ENCODE peak calls at places on chromosomes 16 and 17, in nine cellular contexts. B is lower leg skin; V is AG09309; K is foreskin fibroblast; D is H9; Z is choroid plexus epithelial cell; R is IMR-90; C is AG04450; H is activated CD8-positive, alpha-beta T cell treated with anti-CD3 and anti-CD28 coated beads for 36 hours. O is an unnamed sample.

GRCh38 chr16:67284699-67285646 is 5.6 kb downstream of the PLEKHG4 start:
- DNase-seq in B (no peak), V (no peak), K (peak), D (peak), Z (peak), R (peak), C (no peak), H (no peak), O (no peak)

GRCh38 chr16:52570495-52571091 is 23.6 kb upstream of the TOX3 start:
- DNase-seq in B (no peak), V (no peak), K (no peak), D (no peak), Z (no peak), R (no peak), C (no peak), H (no peak), O (no peak)

GRCh38 chr16:31131841-31132271 is 3.7 kb downstream of the PRSS8 start:
- DNase-seq in B (no peak), V (no peak), K (no peak), D (no peak), Z (no peak), R (no peak), C (no peak), H (no peak), O (no peak)

GRCh38 chr16:85453179-85453678 is 159.9 kb upstream of the GSE1 start:
- DNase-seq in B (no peak), V (no peak), K (no peak), D (no peak), Z (no peak), R (no peak), C (no peak), H (no peak), O (no peak)

GRCh38 chr16:30104090-30104489 is 8.1 kb upstream of the YPEL3 start:
- DNase-seq in B (no peak), V (no peak), K (no peak), D (no peak), Z (no peak), R (no peak), C (no peak), H (no peak), O (no peak)

GRCh38 chr17:60391419-60392041 is 403 bp downstream of the USP32 start:
- DNase-seq in B (no peak), V (no peak), K (no peak), D (no peak), Z (no peak), R (no peak), C (no peak), H (no peak), O (peak)

GRCh38 chr17:49670641-49671040 is 7.3 kb downstream of the SPOP start:
- DNase-seq in B (no peak), V (no peak), K (peak), D (no peak), Z (no peak), R (no peak), C (no peak), H (no peak), O (no peak)

GRCh38 chr16:67395458-67396158 is 2.3 kb upstream of the TPPP3 start:
- DNase-seq in B (peak), V (no peak), K (no peak), D (no peak), Z (no peak), R (peak), C (no peak), H (no peak), O (peak)

GRCh38 chr17:10527419-10527818 is 9.1 kb upstream of the MYH1 start:
- DNase-seq in B (no peak), V (no peak), K (no peak), D (no peak), Z (no peak), R (no peak), C (no peak), H (no peak), O (no peak)

GRCh38 chr16:58591083-58591482 is 38.5 kb downstream of the CNOT1 start:
- DNase-seq in B (no peak), V (no peak), K (no peak), D (no peak), Z (no peak), R (no peak), C (no peak), H (no peak), O (no peak)

GRCh38 chr16:89374393-89374948 is 115.9 kb downstream of the ANKRD11 start:
- DNase-seq in B (no peak), V (no peak), K (peak), D (peak), Z (peak), R (peak), C (no peak), H (no peak), O (peak)

GRCh38 chr17:67636312-67636711 is 81.4 kb upstream of the NOL11 start:
- DNase-seq in B (no peak), V (no peak), K (no peak), D (no peak), Z (no peak), R (no peak), C (no peak), H (no peak), O (no peak)

GRCh38 chr16:85416267-85417109 is 196.6 kb upstream of the GSE1 start:
- DNase-seq in B (peak), V (no peak), K (peak), D (peak), Z (peak), R (peak), C (no peak), H (peak), O (no peak)

GRCh38 chr16:87099001-87099740 is 218.0 kb downstream of the C16orf95 start:
- DNase-seq in B (peak), V (no peak), K (no peak), D (no peak), Z (no peak), R (no peak), C (no peak), H (no peak), O (no peak)

GRCh38 chr16:72856797-72857196 is 191.1 kb downstream of the ZFHX3 start:
- DNase-seq in B (peak), V (no peak), K (peak), D (peak), Z (peak), R (no peak), C (no peak), H (peak), O (no peak)

GRCh38 chr17:49437696-49438438 is 23.2 kb upstream of the PHB1 start:
- DNase-seq in B (peak), V (no peak), K (no peak), D (peak), Z (no peak), R (no peak), C (no peak), H (no peak), O (no peak)

GRCh38 chr16:84950906-84951305 is 60.4 kb downstream of the ZDHHC7 start:
- DNase-seq in B (no peak), V (no peak), K (no peak), D (peak), Z (no peak), R (no peak), C (no peak), H (peak), O (no peak)

GRCh38 chr16:68452176-68452575 is 3.9 kb upstream of the SMPD3 start:
- DNase-seq in B (no peak), V (peak), K (no peak), D (no peak), Z (peak), R (no peak), C (no peak), H (no peak), O (no peak)

DNA sequence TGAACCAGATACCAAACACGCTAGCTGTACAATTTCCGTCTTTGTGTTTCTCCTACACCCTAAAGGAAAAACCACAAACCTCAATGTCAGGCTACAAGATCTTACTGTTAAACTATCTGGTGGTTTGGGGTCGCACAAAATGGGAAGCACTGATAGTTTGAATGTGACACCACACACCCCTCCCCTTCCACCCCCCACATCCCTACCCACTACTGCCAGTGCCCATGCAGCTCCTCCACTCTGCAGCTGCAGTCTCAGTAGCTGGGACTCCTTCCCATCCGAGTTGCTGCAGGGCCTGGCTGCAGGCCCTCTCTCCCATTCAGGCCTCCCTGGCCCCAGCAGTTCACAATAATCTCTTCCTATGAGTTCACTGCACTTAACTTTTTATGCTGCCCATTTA is 18.4 kb downstream of the TRAP1 start:
- DNase-seq in B (no peak), V (no peak), K (no peak), D (no peak), Z (no peak), R (peak), C (no peak), H (peak), O (no peak)
- TF ChIP-seq CTCF in B (no peak), V (no peak), K (no peak), D (no peak), Z (no peak), R (no peak), C (no peak), H (no peak), O (no peak)

GRCh38 chr17:75605790-75606189 is 18.2 kb downstream of the MYO15B start:
- DNase-seq in B (no peak), V (no peak), K (no peak), D (no peak), Z (no peak), R (no peak), C (no peak), H (no peak), O (no peak)

GRCh38 chr17:75601057-75601987 is 13.7 kb downstream of the MYO15B start:
- DNase-seq in B (no peak), V (no peak), K (peak), D (peak), Z (peak), R (peak), C (no peak), H (peak), O (peak)

GRCh38 chr17:75603123-75603522 is 15.5 kb downstream of the MYO15B start:
- DNase-seq in B (no peak), V (no peak), K (no peak), D (no peak), Z (no peak), R (no peak), C (no peak), H (no peak), O (no peak)

GRCh38 chr17:75604034-75604695 is 16.6 kb downstream of the MYO15B start:
- DNase-seq in B (no peak), V (no peak), K (peak), D (no peak), Z (no peak), R (no peak), C (no peak), H (no peak), O (no peak)

DNA sequence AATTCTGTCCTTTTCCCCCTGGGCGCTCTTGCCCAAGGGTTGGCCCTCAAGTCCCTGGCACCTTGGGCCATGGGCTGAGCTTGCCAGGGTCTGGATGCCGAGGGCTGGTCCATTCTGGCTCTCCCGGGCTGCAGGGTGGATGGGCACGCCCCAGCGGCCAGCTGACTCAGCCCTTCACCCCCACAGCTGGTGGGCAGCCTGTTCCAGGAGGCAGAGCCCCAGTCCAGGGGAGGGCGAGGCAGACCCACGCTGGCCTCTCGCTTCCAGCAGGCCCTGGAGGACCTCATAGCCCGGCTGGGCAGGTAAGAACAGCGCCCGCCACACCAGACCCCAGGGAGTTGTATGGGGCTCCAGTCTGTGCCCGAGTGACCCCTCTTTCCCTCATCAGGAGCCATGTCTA is 15.0 kb downstream of the MYO15B start:
- DNase-seq in B (no peak), V (no peak), K (no peak), D (peak), Z (no peak), R (no peak), C (no peak), H (no peak), O (no peak)
- TF ChIP-seq CTCF in B (no peak), V (no peak), K (no peak), D (no peak), Z (no peak), R (no peak), C (no peak), H (no peak), O (no peak)

DNA sequence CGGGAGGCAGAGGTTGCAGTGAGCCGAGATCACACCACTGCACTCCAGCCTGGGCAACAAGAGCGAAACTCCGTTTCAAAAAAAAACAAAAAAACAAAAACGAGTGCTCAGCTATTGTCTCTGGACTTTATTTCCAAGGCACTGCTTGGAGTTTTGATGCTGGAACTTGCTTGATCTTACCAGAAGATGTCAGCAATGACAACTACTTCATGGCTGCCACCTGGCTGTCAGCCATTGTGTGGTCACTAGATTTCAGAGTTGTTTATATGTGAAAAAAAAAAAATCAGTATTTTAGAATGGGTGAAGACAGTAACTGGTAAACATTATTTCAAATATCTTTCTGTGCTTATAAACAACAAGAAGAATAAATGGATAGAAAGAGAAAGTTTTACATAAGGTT is 26.3 kb upstream of the OR4D1 start:
- DNase-seq in B (no peak), V (no peak), K (peak), D (peak), Z (peak), R (peak), C (no peak), H (peak), O (peak)
- TF ChIP-seq CTCF in B (no peak), V (peak), K (no peak), D (peak), Z (peak), R (no peak), C (no peak), H (peak), O (peak)

GRCh38 chr17:33202796-33203195 is 90.3 kb downstream of the ASIC2 start:
- DNase-seq in B (peak), V (no peak), K (no peak), D (peak), Z (no peak), R (no peak), C (no peak), H (no peak), O (no peak)

GRCh38 chr17:33200116-33200515 is 93.0 kb downstream of the ASIC2 start:
- DNase-seq in B (no peak), V (no peak), K (peak), D (no peak), Z (no peak), R (peak), C (no peak), H (no peak), O (no peak)

GRCh38 chr17:33202011-33202410 is 91.1 kb downstream of the ASIC2 start:
- DNase-seq in B (peak), V (no peak), K (no peak), D (peak), Z (no peak), R (no peak), C (no peak), H (no peak), O (no peak)

GRCh38 chr17:33201255-33201654 is 91.8 kb downstream of the ASIC2 start:
- DNase-seq in B (peak), V (no peak), K (no peak), D (peak), Z (no peak), R (no peak), C (no peak), H (no peak), O (no peak)

GRCh38 chr17:33200587-33200986 is 92.5 kb downstream of the ASIC2 start:
- DNase-seq in B (peak), V (no peak), K (peak), D (peak), Z (no peak), R (peak), C (no peak), H (no peak), O (no peak)
- TF ChIP-seq CTCF in B (no peak), V (no peak), K (no peak), D (no peak), Z (no peak), R (peak), C (peak), H (no peak), O (no peak)

DNA sequence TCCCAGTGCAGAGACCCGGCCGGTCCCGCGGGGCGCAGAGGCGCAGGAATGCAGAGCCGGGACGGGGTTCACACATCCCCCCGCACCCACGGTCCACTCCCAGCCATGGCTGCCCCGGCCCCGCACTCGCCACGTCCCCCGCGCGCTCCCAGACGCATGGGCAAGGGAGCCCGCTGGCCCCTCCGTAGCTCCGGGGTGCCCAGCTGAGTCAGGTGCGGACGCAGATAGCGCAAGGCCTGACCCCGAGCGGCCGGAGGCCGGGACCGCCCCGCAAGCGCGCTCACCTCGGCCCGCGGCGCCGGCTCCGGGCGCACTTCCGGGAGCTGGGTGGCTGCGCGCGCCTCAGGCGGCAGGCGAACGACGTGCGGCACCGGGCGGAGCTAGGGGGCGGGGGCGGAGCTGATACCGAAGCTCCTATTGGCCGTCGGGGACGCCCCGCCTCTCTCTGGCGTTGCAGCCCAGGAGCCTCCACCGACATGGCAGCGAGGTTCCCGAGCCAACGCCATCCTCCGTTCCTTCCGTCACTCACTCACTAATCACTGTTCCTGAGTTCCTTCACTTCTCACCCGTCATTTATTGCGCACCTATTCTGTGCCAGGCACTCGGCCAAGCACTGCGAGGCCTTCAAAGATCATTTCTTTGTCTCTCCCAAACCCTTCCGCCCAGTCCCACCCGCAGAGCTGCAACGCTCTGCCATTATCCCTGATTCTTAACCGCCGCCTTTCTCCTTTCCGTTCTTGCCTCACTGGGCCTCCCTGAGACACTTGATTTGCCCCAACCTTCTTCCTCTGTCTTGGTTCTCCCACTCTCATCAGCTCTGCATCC is at the start of gene ZNF18:
- DNase-seq in B (peak), V (peak), K (peak), D (peak), Z (peak), R (peak), C (peak), H (peak), O (peak)
- TF ChIP-seq CTCF in B (no peak), V (no peak), K (no peak), D (no peak), Z (no peak), R (peak), C (no peak), H (no peak), O (no peak)

GRCh38 chr17:40069751-40070643 is 7.2 kb downstream of the THRA start:
- DNase-seq in B (no peak), V (no peak), K (peak), D (peak), Z (peak), R (peak), C (no peak), H (peak), O (no peak)
- TF ChIP-seq CTCF in B (no peak), V (peak), K (peak), D (peak), Z (peak), R (peak), C (peak), H (peak), O (peak)

DNA sequence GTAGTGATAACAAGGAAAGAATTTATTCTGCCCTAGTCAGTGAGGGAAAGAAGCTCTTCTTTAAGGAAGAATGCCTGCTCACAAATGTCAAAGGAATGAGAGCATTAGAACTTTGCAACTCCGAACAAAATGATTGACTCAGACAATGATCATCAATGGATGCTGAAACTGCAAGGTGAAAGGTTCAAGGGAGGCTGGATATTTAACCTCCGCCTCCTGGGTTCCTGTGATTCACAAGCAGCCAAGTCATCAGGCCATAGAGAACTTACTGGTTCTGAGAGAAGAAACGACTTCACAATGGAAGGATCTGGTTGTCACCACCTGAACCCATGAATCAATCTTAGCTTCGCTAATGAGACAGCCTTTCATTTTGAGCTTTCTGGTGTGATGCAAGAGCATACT is 16.0 kb upstream of the SCNN1B start:
- DNase-seq in B (no peak), V (peak), K (peak), D (no peak), Z (peak), R (peak), C (no peak), H (no peak), O (no peak)
- TF ChIP-seq CTCF in B (no peak), V (no peak), K (no peak), D (no peak), Z (no peak), R (no peak), C (no peak), H (no peak), O (no peak)

DNA sequence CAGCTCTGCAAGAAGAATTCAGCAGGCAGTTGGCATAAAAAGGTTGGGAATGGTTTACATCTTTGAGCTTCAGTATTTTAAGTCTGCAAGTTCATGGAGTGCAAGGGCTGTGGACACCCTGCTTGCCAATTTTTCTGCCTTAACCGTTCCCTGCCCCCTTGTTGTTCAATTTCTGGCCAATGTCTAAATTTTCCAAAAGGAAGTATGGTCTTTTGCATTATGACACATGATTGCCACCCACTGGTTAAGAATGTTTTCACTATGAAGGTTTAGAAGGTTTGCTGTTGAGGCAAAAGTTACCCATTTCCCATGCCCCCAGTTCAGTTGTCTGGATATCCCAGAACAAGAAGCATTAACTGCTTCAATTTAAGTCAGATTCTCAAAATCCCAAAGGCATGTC is 441.9 kb downstream of the CDH13 start:
- DNase-seq in B (no peak), V (peak), K (peak), D (no peak), Z (peak), R (peak), C (no peak), H (no peak), O (no peak)
- TF ChIP-seq CTCF in B (no peak), V (peak), K (no peak), D (no peak), Z (peak), R (peak), C (peak), H (no peak), O (no peak)

O was measured in D721Med.